ENCODE peak calls at places on chromosomes 3 and 15, in four cellular contexts. Z is choroid plexus epithelial cell, E is cardiac fibroblast, G is left ventricle myocardium inferior. S is an unnamed sample.

GRCh38 chr3:112004187-112004586 is 5.5 kb downstream of the TAGLN3 start:
- DNase-seq in Z (no peak), E (no peak), G (no peak), S (no peak)

GRCh38 chr3:120682095-120682681 is at the start of gene HGD:
- DNase-seq in E (no peak), G (no peak), Z (peak; percentile 20), S (no peak)

GRCh38 chr15:34647569-34648334 is 64.3 kb upstream of the GOLGA8B start:
- DNase-seq in G (no peak), Z (peak; percentile 42), E (peak; percentile 13), S (no peak)

GRCh38 chr15:81752149-81752942 is 293.5 kb downstream of the MEX3B start:
- DNase-seq in E (peak; percentile 7), Z (peak; percentile 28), G (peak; percentile 59), S (no peak)

GRCh38 chr3:120741837-120742197 is 499 bp downstream of the RABL3 start:
- DNase-seq in Z (no peak), E (peak; percentile 52), G (no peak), S (no peak)

GRCh38 chr15:98649621-98649995 is 1.3 kb downstream of the IGF1R start:
- DNase-seq in Z (no peak), E (peak; percentile 29), G (peak; percentile 56), S (peak; percentile 52)

GRCh38 chr3:12797892-12798558 is 1.5 kb downstream of the CAND2 start:
- DNase-seq in Z (no peak), E (no peak), G (no peak), S (no peak)

GRCh38 chr3:17151598-17152373 is 267.0 kb downstream of the PLCL2 start:
- DNase-seq in E (no peak), Z (peak; percentile 58), G (no peak), S (peak; percentile 87)

GRCh38 chr3:1272541-1273265 is 179.9 kb downstream of the CNTN6 start:
- DNase-seq in Z (no peak), E (no peak), G (no peak), S (no peak)

GRCh38 chr3:172592898-172593669 is 69.9 kb upstream of the TNFSF10 start:
- DNase-seq in G (no peak), E (no peak), Z (no peak), S (no peak)

GRCh38 chr3:28286595-28286994 is 45.2 kb downstream of the CMC1 start:
- DNase-seq in E (peak; percentile 69), G (no peak), Z (peak; percentile 71), S (peak; percentile 14)

GRCh38 chr3:57160731-57161086 is 4.4 kb downstream of the IL17RD start:
- DNase-seq in Z (no peak), E (no peak), G (no peak), S (no peak)

GRCh38 chr3:161559177-161559998 is 62.8 kb downstream of the OTOL1 start:
- DNase-seq in G (no peak), Z (peak; percentile 69), E (peak; percentile 64), S (peak; percentile 6)

GRCh38 chr3:127254001-127254400 is 33.8 kb downstream of the PRR20G start:
- DNase-seq in G (no peak), Z (no peak), E (no peak), S (no peak)

GRCh38 chr15:30043211-30043655 is 39.5 kb upstream of the GOLGA8J start:
- DNase-seq in E (peak; percentile 51), G (no peak), Z (peak; percentile 68), S (no peak)

GRCh38 chr15:101169457-101170071 is 82.3 kb downstream of the CHSY1 start:
- DNase-seq in E (peak; percentile 65), G (no peak), Z (no peak), S (no peak)

GRCh38 chr15:25391971-25392733 is 46.7 kb downstream of the UBE3A start:
- DNase-seq in Z (peak; percentile 69), G (no peak), E (peak; percentile 87), S (no peak)

GRCh38 chr3:32384938-32385337 is 6.7 kb upstream of the CMTM7 start:
- DNase-seq in E (peak; percentile 63), Z (peak; percentile 72), G (no peak), S (no peak)

GRCh38 chr3:48155122-48155521 is 33.1 kb downstream of the CDC25A start:
- DNase-seq in Z (peak; percentile 59), E (peak; percentile 89), G (no peak), S (no peak)

GRCh38 chr3:90015688-90016356 is 908.4 kb downstream of the EPHA3 start:
- DNase-seq in G (no peak), Z (peak; percentile 84), E (peak; percentile 98), S (no peak)

GRCh38 chr3:101639280-101639963 is 37.5 kb downstream of the ZBTB11 start:
- DNase-seq in Z (no peak), G (no peak), E (no peak), S (no peak)

GRCh38 chr15:39312984-39313383 is 267.9 kb upstream of the THBS1 start:
- DNase-seq in G (no peak), E (peak; percentile 35), Z (no peak), S (peak; percentile 10)

GRCh38 chr3:113533534-113533892 is 1.2 kb downstream of the SIDT1 start:
- DNase-seq in G (no peak), Z (no peak), E (no peak), S (peak; percentile 37)

DNA sequence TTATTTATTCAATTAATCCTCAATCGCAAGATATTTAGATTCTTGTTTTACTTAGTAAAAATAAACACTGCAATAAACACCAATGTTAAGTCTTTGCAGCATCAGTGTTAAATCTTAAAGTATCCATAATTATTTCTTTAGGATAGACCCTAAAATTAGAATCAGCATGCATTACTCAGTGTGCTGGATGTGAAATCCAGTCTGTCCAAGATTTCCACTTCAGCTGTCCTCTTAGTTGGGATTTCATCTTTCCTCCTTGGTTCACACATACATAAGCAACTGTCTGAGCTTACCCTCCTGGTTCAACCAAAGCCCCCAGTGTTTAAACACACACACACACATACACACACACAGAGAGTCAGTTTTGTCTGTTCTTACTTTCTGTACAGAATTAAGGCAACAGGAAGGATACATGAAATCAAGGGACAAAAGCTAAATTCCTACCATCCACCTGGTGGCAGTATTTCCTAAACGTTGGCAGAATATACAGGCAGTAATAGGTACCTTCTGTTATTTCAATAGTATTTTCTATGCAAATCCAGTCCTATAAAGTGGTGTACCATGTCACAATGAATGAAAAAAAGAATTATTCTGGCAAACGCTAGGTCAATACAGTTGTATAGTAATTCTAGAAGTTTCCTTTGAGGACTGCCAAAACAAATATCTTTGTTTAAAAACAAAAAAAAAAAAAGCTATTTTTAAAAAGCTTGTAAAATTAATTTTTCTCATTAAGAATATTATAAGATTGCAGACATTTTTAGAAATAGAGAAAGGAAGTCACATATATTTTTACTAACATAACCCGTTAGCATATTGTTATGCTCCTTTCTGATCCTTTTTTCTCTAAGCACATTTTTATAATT is 27.3 kb upstream of the DMXL2 start:
- DNase-seq in G (no peak), Z (peak; percentile 91), E (peak; percentile 87), S (peak; percentile 71)
- TF ChIP-seq CTCF in G (peak; percentile 80), Z (peak; percentile 72), E (peak; percentile 69), S (peak; percentile 72)

GRCh38 chr15:71296032-71296686 is 180.9 kb downstream of the THSD4 start:
- DNase-seq in E (peak; percentile 95), Z (peak; percentile 93), G (no peak), S (no peak)
- TF ChIP-seq CTCF in E (no peak), Z (no peak), G (no peak), S (no peak)

GRCh38 chr3:185337231-185337816 is 25.6 kb upstream of the MAP3K13 start:
- DNase-seq in E (no peak), G (no peak), Z (no peak), S (no peak)
- TF ChIP-seq CTCF in E (no peak), G (no peak), Z (no peak), S (no peak)

DNA sequence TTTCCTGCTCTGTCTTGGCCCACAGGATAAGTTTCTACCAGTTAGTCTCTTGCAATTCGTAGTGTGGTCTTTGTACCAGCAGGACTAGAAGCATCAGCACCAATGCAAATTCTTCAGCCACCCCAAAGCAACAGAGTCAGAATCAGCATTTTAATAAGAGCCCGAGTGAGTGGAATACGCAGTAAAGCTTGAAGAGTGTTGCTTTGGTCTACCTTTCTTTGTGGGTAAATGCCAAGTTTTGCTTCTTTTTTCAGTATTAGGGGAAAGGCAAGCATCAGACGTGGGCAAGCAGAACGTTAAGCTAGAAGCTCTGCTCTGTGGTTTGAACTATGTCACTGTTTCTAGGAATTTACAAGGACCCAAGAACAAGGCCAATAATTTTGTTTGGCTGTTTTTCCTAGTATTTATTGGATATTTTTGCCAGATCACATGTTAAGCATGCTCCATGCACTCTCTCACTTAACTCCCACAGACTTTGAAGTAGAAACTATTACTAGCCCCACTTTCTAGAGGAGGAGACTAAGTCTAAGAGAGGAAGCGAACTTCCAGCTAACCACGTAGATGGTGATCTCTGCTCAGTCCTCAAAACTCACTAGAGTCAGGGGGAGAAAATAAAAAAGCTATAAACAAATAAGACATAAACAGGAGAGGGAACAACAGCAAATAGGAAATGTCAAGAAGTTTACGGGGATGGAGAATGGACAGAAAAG is 480.9 kb upstream of the PROK2 start:
- DNase-seq in E (no peak), Z (no peak), G (no peak), S (no peak)
- TF ChIP-seq CTCF in E (no peak), Z (no peak), G (no peak), S (no peak)

DNA sequence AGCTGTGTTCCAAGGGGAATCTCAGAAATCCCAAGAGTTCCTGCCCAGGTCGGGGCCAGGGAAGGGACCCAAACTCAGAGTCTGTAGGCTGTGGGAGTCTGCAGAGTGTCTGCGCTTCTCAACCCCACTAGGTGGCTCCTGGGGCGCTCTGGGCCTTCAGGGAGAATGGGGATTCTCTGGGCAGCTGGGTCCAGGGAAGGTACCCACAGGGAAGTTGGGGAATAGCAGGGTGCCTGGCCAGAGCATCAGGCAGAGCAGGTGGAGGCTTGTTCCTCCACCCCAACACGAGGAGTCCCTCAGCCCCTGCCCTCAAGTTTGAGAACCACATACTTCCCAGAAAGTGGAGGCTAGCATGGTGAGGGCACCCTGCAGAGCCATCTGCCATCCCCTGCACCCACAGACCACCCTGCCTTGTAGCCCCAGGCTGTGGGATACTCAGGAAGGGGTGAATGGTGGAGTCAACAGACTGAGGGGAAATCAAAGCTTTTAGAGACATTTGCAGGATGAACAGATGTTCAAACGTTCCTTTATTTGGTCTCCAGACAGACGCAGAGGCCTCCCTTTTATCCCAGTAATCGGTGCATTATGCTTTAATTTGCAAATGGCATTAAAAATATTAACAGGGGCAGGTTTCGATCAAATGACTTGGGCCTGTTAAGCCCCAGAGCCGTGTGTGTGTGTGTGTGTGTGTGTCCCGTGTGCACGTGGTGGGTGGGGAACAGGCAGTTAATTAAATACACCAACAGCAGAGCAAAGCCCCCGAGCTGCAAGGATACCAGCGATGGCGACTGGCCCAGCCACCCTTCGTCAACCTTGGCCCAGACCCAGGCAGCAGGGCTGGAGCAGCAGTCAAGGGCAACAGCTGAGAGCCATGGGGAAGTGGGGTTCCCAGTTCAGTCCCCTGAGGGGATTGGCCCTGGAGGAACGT is 57.7 kb downstream of the DNAJB8 start:
- DNase-seq in E (no peak), G (peak; percentile 43), Z (no peak), S (no peak)
- TF ChIP-seq CTCF in E (no peak), G (no peak), Z (peak; percentile 48), S (no peak)

DNA sequence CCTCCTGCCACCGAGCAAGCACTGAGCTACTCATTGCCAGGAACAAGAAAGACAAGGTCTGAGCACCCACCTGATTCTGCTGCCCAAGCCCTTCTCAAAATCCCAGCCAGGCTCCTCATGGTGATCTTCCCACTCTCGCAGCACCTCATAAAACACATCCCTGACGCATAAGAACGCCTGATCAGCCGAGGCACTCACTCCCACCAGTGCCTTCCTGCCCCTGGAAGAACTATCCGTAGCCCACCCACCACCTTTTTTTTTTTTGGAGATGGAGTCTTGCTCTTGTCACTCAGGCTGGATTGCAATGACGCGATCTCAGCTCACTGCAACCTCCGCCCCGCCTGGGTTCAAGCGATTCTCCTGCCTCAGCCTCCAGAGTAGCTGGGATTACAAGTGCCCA is 3.9 kb downstream of the CDAN1 start:
- DNase-seq in E (no peak), Z (no peak), G (no peak), S (no peak)
- TF ChIP-seq CTCF in E (no peak), Z (no peak), G (no peak), S (no peak)

GRCh38 chr3:134627831-134628230 is 23.0 kb downstream of the KY start:
- DNase-seq in E (peak; percentile 58), Z (peak; percentile 24), G (no peak), S (no peak)
- TF ChIP-seq CTCF in E (no peak), Z (no peak), G (no peak), S (no peak)

GRCh38 chr15:89334510-89335288 is at the start of gene POLG:
- DNase-seq in G (peak; percentile 98), Z (peak; percentile 100), E (peak; percentile 100), S (peak; percentile 98)
- TF ChIP-seq CTCF in G (no peak), Z (no peak), E (no peak), S (no peak)